ENCODE peak calls at places on chromosomes 6 and 20, in five cellular contexts. Z is HepG2, B is A549, C is K562, F is GM12878. N is an unnamed sample.

GRCh38 chr6:22106445-22106844 is 190.4 kb downstream of the PRL start:
- DNase-seq in Z (no peak), B (no peak), C (no peak), F (no peak), N (no peak)

GRCh38 chr6:106759112-106759511 is 129.7 kb downstream of the QRSL1 start:
- DNase-seq in Z (no peak), B (no peak), C (no peak), F (no peak), N (no peak)

GRCh38 chr20:63289311-63290135 is 3.5 kb upstream of the COL20A1 start:
- DNase-seq in Z (no peak), B (no peak), C (no peak), F (no peak), N (no peak)

GRCh38 chr20:41177636-41178035 is 40.3 kb downstream of the PLCG1 start:
- DNase-seq in Z (no peak), B (peak; percentile 21), C (no peak), F (no peak), N (no peak)

GRCh38 chr20:33739493-33739892 is 7.7 kb downstream of the ZNF341 start:
- DNase-seq in Z (no peak), B (no peak), C (no peak), F (no peak), N (no peak)

GRCh38 chr6:157657754-157658153 is 165.3 kb upstream of the SNX9 start:
- DNase-seq in Z (no peak), B (no peak), C (no peak), F (no peak), N (no peak)

GRCh38 chr6:106520711-106521367 is 108.5 kb downstream of the RTN4IP1 start:
- DNase-seq in Z (no peak), B (no peak), C (peak; percentile 88), F (peak; percentile 95), N (no peak)

GRCh38 chr20:6812530-6812929 is 45.0 kb downstream of the BMP2 start:
- DNase-seq in Z (no peak), B (no peak), C (no peak), F (no peak), N (peak; percentile 30)

GRCh38 chr20:63117151-63117550 is 98.8 kb downstream of the YTHDF1 start:
- DNase-seq in Z (no peak), B (no peak), C (no peak), F (no peak), N (no peak)

GRCh38 chr6:158050955-158051354 is 69.3 kb downstream of the SYNJ2 start:
- DNase-seq in Z (no peak), B (no peak), C (no peak), F (no peak), N (no peak)

GRCh38 chr20:58192567-58192966 is 35.9 kb downstream of the ANKRD60 start:
- DNase-seq in Z (no peak), B (no peak), C (peak; percentile 30), F (no peak), N (peak; percentile 41)

GRCh38 chr6:91704531-91704930 is 1117.7 kb upstream of the MAP3K7 start:
- DNase-seq in Z (no peak), B (no peak), C (no peak), F (no peak), N (no peak)

GRCh38 chr6:157070403-157071107 is 252.8 kb downstream of the TMEM242 start:
- DNase-seq in Z (no peak), B (no peak), C (no peak), F (no peak), N (no peak)

GRCh38 chr6:7640607-7641577 is 50.9 kb downstream of the SNRNP48 start:
- DNase-seq in Z (peak; percentile 64), B (peak; percentile 25), C (no peak), F (no peak), N (peak; percentile 36)

GRCh38 chr6:15824851-15825250 is 162.0 kb upstream of the DTNBP1 start:
- DNase-seq in Z (no peak), B (no peak), C (no peak), F (no peak), N (no peak)

GRCh38 chr6:80077067-80077466 is 29.4 kb upstream of the BCKDHB start:
- DNase-seq in Z (no peak), B (no peak), C (no peak), F (no peak), N (peak; percentile 49)

GRCh38 chr6:25971187-25971811 is 8.7 kb downstream of the TRIM38 start:
- DNase-seq in Z (peak; percentile 29), B (peak; percentile 29), C (peak; percentile 87), F (no peak), N (no peak)

GRCh38 chr6:46648869-46649488 is 3.6 kb downstream of the CYP39A1 start:
- DNase-seq in Z (peak; percentile 58), B (no peak), C (no peak), F (no peak), N (no peak)

GRCh38 chr20:49672109-49672681 is 41.5 kb downstream of the B4GALT5 start:
- DNase-seq in Z (no peak), B (no peak), C (no peak), F (no peak), N (no peak)

GRCh38 chr6:1063671-1064355 is 248.1 kb upstream of the FOXQ1 start:
- DNase-seq in Z (no peak), B (no peak), C (no peak), F (no peak), N (no peak)

GRCh38 chr6:117449549-117450439 is 24.1 kb upstream of the ROS1 start:
- DNase-seq in Z (peak; percentile 66), B (no peak), C (peak; percentile 70), F (peak; percentile 12), N (peak; percentile 89)

GRCh38 chr6:67160820-67161219 is 1453.8 kb upstream of the EYS start:
- DNase-seq in Z (no peak), B (no peak), C (no peak), F (no peak), N (no peak)

GRCh38 chr20:25249198-25249931 is 1.5 kb downstream of the PYGB start:
- DNase-seq in Z (no peak), B (no peak), C (no peak), F (no peak), N (no peak)
- TF ChIP-seq JUNB in Z (no peak), B (no peak), C (no peak), F (no peak), N (no peak)

DNA sequence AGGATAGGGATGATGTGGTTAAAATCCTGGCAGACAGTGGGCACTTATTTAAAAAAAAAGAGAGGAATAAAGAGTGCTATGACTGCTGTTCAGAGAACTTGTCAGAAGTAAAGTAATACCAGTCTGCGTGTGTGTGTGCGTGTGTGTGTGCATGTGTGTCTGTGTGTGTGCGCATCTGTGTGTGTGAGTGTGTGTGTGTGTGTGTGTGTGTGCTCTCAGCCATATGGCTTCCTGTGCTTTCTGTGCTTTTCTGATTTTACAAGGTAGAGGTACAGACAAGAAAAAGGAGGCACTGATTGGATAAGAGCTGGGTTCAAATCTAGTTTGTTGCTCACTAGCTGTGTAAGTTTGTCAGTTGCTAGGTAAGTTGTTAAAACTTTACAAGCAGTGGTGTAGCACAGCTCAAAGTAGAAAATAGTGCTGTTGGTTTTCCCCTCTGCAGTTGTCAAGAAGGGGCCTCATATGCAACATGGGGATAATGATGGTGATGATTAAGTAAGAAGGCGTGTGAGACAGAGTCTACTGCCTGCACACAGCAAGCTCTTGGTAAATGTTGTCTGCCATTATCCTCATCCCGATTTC is 155.3 kb upstream of the ZNF217 start:
- DNase-seq in Z (no peak), B (no peak), C (no peak), F (no peak), N (no peak)
- TF ChIP-seq JUNB in Z (no peak), B (no peak), C (no peak), F (no peak), N (no peak)

GRCh38 chr6:51339108-51339507 is 520.4 kb downstream of the TFAP2B start:
- DNase-seq in Z (no peak), B (no peak), C (no peak), F (no peak), N (no peak)
- TF ChIP-seq JUNB in Z (no peak), B (no peak), C (no peak), F (no peak), N (no peak)

GRCh38 chr6:13131935-13132661 is 196.2 kb downstream of the TBC1D7 start:
- DNase-seq in Z (no peak), B (no peak), C (no peak), F (no peak), N (no peak)
- TF ChIP-seq JUNB in Z (no peak), B (no peak), C (no peak), F (no peak), N (no peak)

GRCh38 chr6:97437087-97437486 is 154.1 kb upstream of the MMS22L start:
- DNase-seq in Z (peak; percentile 31), B (peak; percentile 1), C (peak; percentile 15), F (no peak), N (peak; percentile 77)
- TF ChIP-seq JUNB in Z (no peak), B (no peak), C (no peak), F (no peak), N (no peak)

DNA sequence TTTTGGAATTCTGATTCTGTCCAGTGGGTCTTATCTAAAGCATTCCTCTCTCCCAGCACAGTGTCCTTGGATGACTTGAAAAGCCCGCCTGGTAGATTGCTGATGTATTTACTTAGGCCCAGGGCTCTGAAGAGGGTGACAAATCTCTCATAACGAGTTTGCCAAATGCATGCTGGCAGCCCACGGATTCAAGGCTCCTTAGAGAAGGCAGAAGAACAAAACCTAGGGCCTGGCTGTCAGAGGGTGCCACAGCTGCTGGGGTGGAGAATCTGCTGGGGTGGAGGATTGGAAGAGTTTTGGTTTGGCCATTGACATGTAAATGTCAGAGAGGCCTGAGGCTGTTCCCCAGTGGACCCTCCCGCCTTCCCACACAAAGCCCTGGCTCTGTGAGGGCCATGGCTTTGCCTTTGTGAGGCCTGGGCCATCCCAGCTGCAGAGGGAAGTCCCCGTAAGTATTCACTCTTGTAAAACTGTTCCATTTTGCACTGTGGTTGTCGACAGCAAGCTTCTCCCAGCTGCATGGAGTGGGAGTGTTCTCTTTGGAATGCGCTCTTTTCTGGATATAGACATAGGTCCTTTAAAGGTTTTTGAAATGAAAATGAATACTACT is 50.3 kb downstream of the ANKRD6 start:
- DNase-seq in Z (peak; percentile 30), B (no peak), C (no peak), F (no peak), N (peak; percentile 88)
- TF ChIP-seq JUNB in Z (no peak), B (no peak), C (no peak), F (no peak), N (no peak)

GRCh38 chr6:107982511-107982910 is 24.5 kb upstream of the SEC63 start:
- DNase-seq in Z (no peak), B (no peak), C (no peak), F (no peak), N (no peak)
- TF ChIP-seq JUNB in Z (no peak), B (no peak), C (no peak), F (no peak), N (no peak)

N was measured in GM23338.